ENCODE peak calls at places on chromosomes 11 and 22, in six cellular contexts. S is GM23338, W is fibroblast of the aortic adventitia, U is IMR-90, J is heart left ventricle, Y is ovary. Z is an unnamed sample.

GRCh38 chr11:109605006-109605405 is 183.0 kb downstream of the C11orf87 start:
- DNase-seq in S (no peak), W (no peak), U (no peak), J (no peak), Y (no peak), Z (no peak)

GRCh38 chr11:66363805-66364535 is 7.6 kb downstream of the SLC29A2 start:
- DNase-seq in S (peak), W (no peak), U (no peak), J (no peak), Y (no peak), Z (peak)

GRCh38 chr11:62923634-62924411 is 2.7 kb upstream of the CHRM1 start:
- DNase-seq in S (peak), W (no peak), U (no peak), J (peak), Y (no peak), Z (no peak)

GRCh38 chr11:93655581-93656255 is 5.8 kb upstream of the CEP295 start:
- DNase-seq in S (no peak), W (no peak), U (no peak), J (no peak), Y (no peak), Z (no peak)

GRCh38 chr22:27460596-27461347 is 340.8 kb downstream of the MN1 start:
- DNase-seq in S (peak), W (peak), U (peak), J (no peak), Y (no peak), Z (no peak)

GRCh38 chr22:19871845-19872778 is 17.4 kb upstream of the GNB1L start:
- DNase-seq in S (no peak), W (no peak), U (no peak), J (no peak), Y (peak), Z (no peak)

GRCh38 chr22:26887916-26888315 is 230.5 kb downstream of the MIAT start:
- DNase-seq in S (no peak), W (no peak), U (no peak), J (no peak), Y (no peak), Z (no peak)

GRCh38 chr11:69563946-69564780 is 76.8 kb upstream of the CCND1 start:
- DNase-seq in S (no peak), W (no peak), U (peak), J (no peak), Y (no peak), Z (no peak)

GRCh38 chr11:111414267-111414931 is 35.3 kb upstream of the POU2AF1 start:
- DNase-seq in S (no peak), W (no peak), U (no peak), J (no peak), Y (no peak), Z (no peak)

GRCh38 chr11:14537134-14537599 is 17.0 kb upstream of the PSMA1 start:
- DNase-seq in S (peak), W (peak), U (peak), J (no peak), Y (no peak), Z (peak)

GRCh38 chr11:78742430-78742829 is 167.8 kb upstream of the NARS2 start:
- DNase-seq in S (no peak), W (peak), U (peak), J (peak), Y (no peak), Z (peak)

GRCh38 chr22:26430600-26430999 is 1.5 kb downstream of the ASPHD2 start:
- DNase-seq in S (no peak), W (no peak), U (no peak), J (no peak), Y (no peak), Z (no peak)

GRCh38 chr11:115958089-115959000 is 454.1 kb upstream of the CADM1 start:
- DNase-seq in S (peak), W (no peak), U (no peak), J (no peak), Y (no peak), Z (no peak)

GRCh38 chr22:38845368-38845740 is 1.5 kb upstream of the NPTXR start:
- DNase-seq in S (no peak), W (no peak), U (no peak), J (no peak), Y (no peak), Z (no peak)

GRCh38 chr22:47259990-47260389 is 497.5 kb downstream of the TBC1D22A start:
- DNase-seq in S (no peak), W (peak), U (no peak), J (no peak), Y (no peak), Z (no peak)

GRCh38 chr11:61120865-61121831 is 18.9 kb downstream of the CD5 start:
- DNase-seq in S (no peak), W (peak), U (peak), J (peak), Y (no peak), Z (peak)

GRCh38 chr11:121298770-121299169 is 6.2 kb downstream of the SC5D start:
- DNase-seq in S (peak), W (no peak), U (no peak), J (no peak), Y (no peak), Z (no peak)

GRCh38 chr22:47618611-47619010 is 856.2 kb downstream of the TBC1D22A start:
- DNase-seq in S (no peak), W (no peak), U (no peak), J (no peak), Y (no peak), Z (no peak)

GRCh38 chr22:33726294-33726711 is 194.0 kb downstream of the LARGE1 start:
- DNase-seq in S (no peak), W (peak), U (peak), J (peak), Y (no peak), Z (no peak)

GRCh38 chr11:94141511-94142307 is 13.1 kb downstream of the PANX1 start:
- DNase-seq in S (no peak), W (no peak), U (no peak), J (no peak), Y (no peak), Z (no peak)

GRCh38 chr11:66426314-66426713 is 5.5 kb downstream of the NPAS4 start:
- DNase-seq in S (no peak), W (no peak), U (no peak), J (no peak), Y (no peak), Z (no peak)

GRCh38 chr22:33958741-33959140 is 38.5 kb upstream of the LARGE1 start:
- DNase-seq in S (no peak), W (no peak), U (no peak), J (no peak), Y (no peak), Z (no peak)

GRCh38 chr11:88454881-88455280 is 117.3 kb upstream of the CTSC start:
- DNase-seq in S (no peak), W (peak), U (peak), J (no peak), Y (no peak), Z (peak)

GRCh38 chr11:17209939-17210245 is 2.1 kb upstream of the PIK3C2A start:
- DNase-seq in S (no peak), W (no peak), U (no peak), J (no peak), Y (no peak), Z (no peak)

GRCh38 chr11:76654310-76654851 is 16.2 kb downstream of the LRRC32 start:
- DNase-seq in S (no peak), W (peak), U (peak), J (peak), Y (peak), Z (no peak)

GRCh38 chr22:21937041-21937820 is 15.4 kb downstream of the PPM1F start:
- DNase-seq in S (no peak), W (peak), U (no peak), J (no peak), Y (no peak), Z (peak)

GRCh38 chr11:115939726-115940421 is 435.7 kb upstream of the CADM1 start:
- DNase-seq in S (no peak), W (no peak), U (no peak), J (no peak), Y (no peak), Z (no peak)

DNA sequence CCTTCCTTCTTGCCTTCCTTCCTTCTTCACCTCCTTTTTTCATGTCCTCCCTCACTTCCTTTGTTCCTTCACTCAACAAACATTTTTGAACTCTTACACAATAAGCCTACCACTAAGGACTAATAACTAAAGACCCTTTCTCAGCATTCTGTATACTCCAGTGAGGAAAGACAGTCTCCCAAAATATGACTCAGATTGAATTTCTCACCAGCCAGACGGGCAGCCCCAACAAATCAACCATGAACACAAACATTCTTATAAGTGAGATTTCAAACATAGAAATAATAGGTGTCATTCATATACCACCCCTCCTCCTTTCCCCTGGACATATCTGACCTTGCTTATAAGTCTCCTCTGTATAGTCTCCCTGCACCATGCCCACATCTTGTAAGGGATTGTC is 1079.7 kb downstream of the OPCML start:
- DNase-seq in S (no peak), W (no peak), U (no peak), J (no peak), Y (no peak), Z (no peak)
- TF ChIP-seq CTCF in S (no peak), W (no peak), U (no peak), J (no peak), Y (no peak), Z (no peak)

DNA sequence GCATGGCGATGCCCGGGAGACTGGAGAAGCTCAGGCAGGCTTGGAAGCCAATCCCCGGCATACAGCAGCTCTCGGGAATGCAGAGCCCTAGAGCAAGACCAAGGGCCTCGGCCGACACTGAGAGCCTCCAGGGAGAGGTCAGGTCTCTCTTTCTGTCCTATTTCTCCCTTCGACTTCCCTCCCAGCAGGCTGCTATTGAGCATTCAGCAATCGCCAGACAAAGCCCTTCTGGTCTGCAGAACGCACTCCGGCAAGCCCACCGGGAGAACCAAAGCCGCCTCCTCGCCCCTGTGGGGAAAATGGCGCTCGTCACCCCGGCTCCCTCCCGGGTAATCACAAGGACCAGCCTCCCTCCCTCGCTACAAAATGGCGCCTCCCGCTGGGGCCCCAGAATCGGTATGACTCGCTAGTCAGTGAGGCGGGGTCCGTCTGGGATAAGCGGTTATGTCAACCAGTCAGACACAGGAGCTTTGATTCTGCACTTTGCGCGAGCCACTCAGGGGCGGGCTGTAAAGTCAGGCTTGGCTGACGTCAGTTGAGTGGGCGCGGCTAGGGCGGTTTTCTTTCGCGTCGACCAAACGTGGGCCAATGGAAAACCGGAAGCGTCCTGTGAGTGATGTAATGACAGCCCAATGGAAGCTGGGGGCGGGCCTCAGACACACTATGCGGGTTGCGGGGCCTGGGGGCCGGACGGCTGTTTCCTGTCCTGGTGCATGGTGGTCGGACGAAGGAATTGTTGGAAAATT is at the start of gene ZNF143:
- DNase-seq in S (peak), W (peak), U (peak), J (peak), Y (peak), Z (peak)
- TF ChIP-seq CTCF in S (no peak), W (no peak), U (no peak), J (no peak), Y (no peak), Z (no peak)

DNA sequence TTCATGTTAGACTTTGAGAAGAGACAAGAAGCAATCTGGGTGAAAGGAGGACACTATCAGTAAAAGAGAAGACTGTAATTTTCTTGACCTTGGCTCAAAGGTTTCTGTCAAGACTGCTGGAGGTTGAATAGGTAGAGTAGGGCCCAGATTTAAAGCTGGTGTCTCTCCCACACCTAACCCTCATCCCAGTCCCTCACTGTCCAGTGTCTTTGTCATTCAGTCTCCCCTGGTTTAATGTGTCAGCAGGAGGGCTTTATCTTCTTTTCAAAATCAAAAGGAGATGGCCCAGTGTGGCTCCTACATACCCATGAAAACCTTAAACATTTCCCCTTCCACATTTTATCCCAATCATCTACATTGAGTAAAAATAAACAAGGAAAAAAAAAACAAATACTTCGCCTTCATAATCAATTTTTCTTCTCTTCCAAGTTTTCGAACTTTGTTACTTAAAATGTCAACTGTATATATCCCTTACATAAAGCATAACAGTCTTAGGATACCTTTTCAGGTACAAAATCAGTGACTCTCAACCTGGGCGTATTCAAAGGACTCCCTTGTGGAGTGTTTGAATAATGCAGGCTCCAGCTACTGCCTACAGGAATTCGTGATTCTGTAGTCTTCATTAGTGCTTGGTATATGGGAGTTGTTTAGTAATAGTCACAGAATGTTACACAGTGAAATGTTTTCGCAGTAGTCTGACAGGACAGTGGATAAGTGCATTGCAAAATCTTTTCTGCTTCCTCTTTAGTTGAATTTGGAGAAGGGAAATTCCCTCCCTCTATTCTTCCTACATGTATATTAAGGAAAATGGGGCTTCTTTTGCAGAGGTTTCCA is 87.2 kb downstream of the FAT3 start:
- DNase-seq in S (peak), W (no peak), U (peak), J (no peak), Y (no peak), Z (peak)
- TF ChIP-seq CTCF in S (no peak), W (no peak), U (no peak), J (no peak), Y (no peak), Z (no peak)

GRCh38 chr22:45969801-45970464 is 7.0 kb downstream of the WNT7B start:
- DNase-seq in S (no peak), W (no peak), U (no peak), J (no peak), Y (no peak), Z (no peak)

GRCh38 chr22:45970709-45971388 is 6.1 kb downstream of the WNT7B start:
- DNase-seq in S (peak), W (no peak), U (peak), J (no peak), Y (no peak), Z (no peak)

GRCh38 chr22:45968751-45969413 is 8.1 kb downstream of the WNT7B start:
- DNase-seq in S (no peak), W (peak), U (peak), J (no peak), Y (no peak), Z (peak)

GRCh38 chr22:45968003-45968650 is 8.8 kb downstream of the WNT7B start:
- DNase-seq in S (no peak), W (no peak), U (peak), J (no peak), Y (no peak), Z (peak)

DNA sequence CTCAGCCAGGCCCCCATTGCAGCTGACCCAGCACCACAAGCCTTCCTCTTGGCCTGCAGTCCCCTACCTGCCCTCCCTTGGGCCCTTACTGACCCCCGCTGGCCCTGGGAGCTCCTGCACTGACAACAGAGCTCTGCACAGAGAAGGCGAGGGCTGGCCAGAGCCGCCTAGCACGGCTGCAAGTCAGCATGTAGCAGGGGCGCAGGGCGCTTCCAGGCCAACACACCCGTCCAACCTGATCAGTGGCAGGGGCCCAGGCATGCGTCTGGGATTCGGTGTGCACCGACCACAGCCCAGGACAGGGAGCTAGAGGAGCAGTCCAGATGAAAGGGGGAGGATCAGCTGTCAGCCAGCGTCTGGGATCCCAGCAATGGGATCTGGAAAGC is 7.6 kb downstream of the WNT7B start:
- DNase-seq in S (peak), W (no peak), U (no peak), J (no peak), Y (no peak), Z (no peak)
- TF ChIP-seq CTCF in S (peak), W (no peak), U (peak), J (no peak), Y (no peak), Z (no peak)

GRCh38 chr11:133966147-133966546 is 9.4 kb upstream of the IGSF9B start:
- DNase-seq in S (no peak), W (no peak), U (no peak), J (no peak), Y (no peak), Z (no peak)

GRCh38 chr11:133967599-133968238 is 11.0 kb upstream of the IGSF9B start:
- DNase-seq in S (no peak), W (no peak), U (no peak), J (no peak), Y (no peak), Z (no peak)

GRCh38 chr11:133964946-133965632 is 8.3 kb upstream of the IGSF9B start:
- DNase-seq in S (no peak), W (peak), U (no peak), J (no peak), Y (no peak), Z (peak)

GRCh38 chr11:133968300-133968699 is 11.5 kb upstream of the IGSF9B start:
- DNase-seq in S (peak), W (no peak), U (no peak), J (no peak), Y (no peak), Z (no peak)

DNA sequence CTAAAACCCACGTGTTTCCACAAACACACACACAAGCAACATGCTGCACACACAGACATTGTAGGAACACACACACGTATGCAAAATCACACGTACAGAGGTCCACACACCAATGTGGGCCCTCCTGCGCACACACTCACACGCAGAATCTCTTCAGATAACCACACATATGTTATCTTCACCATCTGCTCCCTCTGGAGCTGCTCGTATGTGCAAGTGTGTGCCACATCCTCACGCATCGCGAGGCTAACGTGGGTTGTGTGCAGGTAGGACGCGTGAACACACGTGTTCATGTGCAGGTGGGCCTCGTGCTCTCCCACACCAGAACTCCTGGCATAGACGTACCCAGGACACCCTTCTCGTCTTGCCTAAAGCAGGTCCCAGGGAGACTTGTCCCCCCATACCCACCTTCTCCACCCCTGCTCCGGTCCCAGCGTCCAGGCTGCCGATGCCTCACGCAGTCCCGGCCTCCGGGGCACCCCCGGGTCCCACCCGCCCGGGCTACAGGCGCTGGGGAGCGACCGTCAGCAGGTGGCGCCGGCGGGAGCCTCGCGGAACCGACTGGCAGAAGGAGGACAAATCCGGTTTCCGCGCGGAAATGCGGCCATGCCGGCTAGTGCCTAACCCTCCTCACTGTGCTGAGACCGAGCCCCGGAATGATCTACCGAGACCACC is 10.3 kb upstream of the IGSF9B start:
- DNase-seq in S (peak), W (no peak), U (no peak), J (peak), Y (no peak), Z (no peak)
- TF ChIP-seq CTCF in S (peak), W (peak), U (peak), J (peak), Y (no peak), Z (no peak)

DNA sequence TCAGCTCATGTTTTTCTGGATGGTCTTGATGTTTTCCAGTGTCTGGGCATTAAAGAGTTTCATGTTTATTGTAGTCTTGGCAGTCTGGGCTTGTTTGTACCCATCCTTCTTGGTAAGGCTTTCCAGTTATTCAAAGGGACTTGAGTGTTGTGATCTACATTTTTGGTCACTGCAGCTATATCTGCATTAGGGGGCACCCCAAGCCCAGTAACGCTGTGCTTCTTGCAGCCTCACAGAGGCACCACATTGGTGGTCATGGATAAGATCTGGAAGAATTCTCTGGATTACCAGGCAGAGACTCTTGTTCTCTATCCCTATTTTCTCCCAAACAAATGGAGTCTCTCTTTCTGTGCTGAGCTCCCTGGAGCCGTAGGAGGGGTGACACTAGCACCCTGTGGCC is 451.5 kb upstream of the FAT3 start:
- DNase-seq in S (peak), W (no peak), U (no peak), J (no peak), Y (no peak), Z (peak)
- TF ChIP-seq CTCF in S (peak), W (no peak), U (no peak), J (no peak), Y (no peak), Z (no peak)

GRCh38 chr11:35418847-35419712 is at the start of gene SLC1A2:
- DNase-seq in S (peak), W (peak), U (peak), J (peak), Y (no peak), Z (no peak)
- TF ChIP-seq CTCF in S (no peak), W (peak), U (no peak), J (no peak), Y (no peak), Z (no peak)